ENCODE peak calls at places on chromosome 2, in four cellular contexts. J is CD8-positive, alpha-beta memory T cell; R is fibroblast of lung; T is brain microvascular endothelial cell. F is an unnamed sample.

GRCh38 chr2:96091711-96092579 is 24.4 kb downstream of the ADRA2B start:
- DNase-seq in J (no peak), R (no peak), T (no peak), F (no peak)

GRCh38 chr2:85947593-85947992 is 58.8 kb upstream of the ST3GAL5 start:
- DNase-seq in J (no peak), R (no peak), T (no peak), F (no peak)

GRCh38 chr2:179793238-179793637 is 68.2 kb downstream of the ZNF385B start:
- DNase-seq in J (no peak), R (no peak), T (no peak), F (no peak)

GRCh38 chr2:59032469-59032868 is 791.3 kb upstream of the FANCL start:
- DNase-seq in J (no peak), R (no peak), T (no peak), F (no peak)

GRCh38 chr2:177984739-177985138 is 87.8 kb downstream of the PDE11A start:
- DNase-seq in J (no peak), R (peak; percentile 55), T (no peak), F (no peak)

GRCh38 chr2:22290293-22290692 is 1094.7 kb upstream of the KLHL29 start:
- DNase-seq in J (no peak), R (no peak), T (no peak), F (no peak)

GRCh38 chr2:69538872-69539548 is 101.8 kb upstream of the NFU1 start:
- DNase-seq in J (no peak), R (peak; percentile 7), T (no peak), F (peak; percentile 13)

GRCh38 chr2:174013310-174013751 is 48.2 kb upstream of the SP3 start:
- DNase-seq in J (no peak), R (no peak), T (no peak), F (no peak)

GRCh38 chr2:177245010-177245422 is 19.5 kb downstream of the NFE2L2 start:
- DNase-seq in J (no peak), R (peak; percentile 88), T (peak; percentile 84), F (peak; percentile 66)

GRCh38 chr2:182372661-182373060 is 54.2 kb downstream of the PDE1A start:
- DNase-seq in J (no peak), R (peak; percentile 93), T (peak; percentile 75), F (peak; percentile 76)

GRCh38 chr2:234137400-234138014 is 87.0 kb downstream of the SPP2 start:
- DNase-seq in J (peak; percentile 57), R (peak; percentile 90), T (peak; percentile 40), F (no peak)

GRCh38 chr2:179273461-179273962 is 8.9 kb upstream of the SESTD1 start:
- DNase-seq in J (no peak), R (no peak), T (no peak), F (no peak)

GRCh38 chr2:233140913-233141469 is 80.8 kb downstream of the INPP5D start:
- DNase-seq in J (no peak), R (no peak), T (no peak), F (no peak)

GRCh38 chr2:218785103-218785502 is 3.2 kb downstream of the CYP27A1 start:
- DNase-seq in J (no peak), R (no peak), T (no peak), F (no peak)

GRCh38 chr2:20304411-20304810 is 46.2 kb downstream of the PUM2 start:
- DNase-seq in J (no peak), R (peak; percentile 84), T (peak; percentile 59), F (no peak)

GRCh38 chr2:20474757-20475566 is 28.1 kb downstream of the RHOB start:
- DNase-seq in J (no peak), R (no peak), T (no peak), F (no peak)

GRCh38 chr2:6224267-6224666 is 532.1 kb downstream of the SOX11 start:
- DNase-seq in J (no peak), R (no peak), T (no peak), F (no peak)

GRCh38 chr2:201642086-201642578 is 1.2 kb downstream of the TMEM237 start:
- DNase-seq in J (no peak), R (no peak), T (no peak), F (no peak)

GRCh38 chr2:120617055-120617454 is 118.6 kb upstream of the GLI2 start:
- DNase-seq in J (no peak), R (no peak), T (no peak), F (peak; percentile 41)

GRCh38 chr2:9696731-9697130 is 65.9 kb upstream of the YWHAQ start:
- DNase-seq in J (no peak), R (no peak), T (no peak), F (no peak)

GRCh38 chr2:163081754-163082153 is 243.2 kb upstream of the KCNH7 start:
- DNase-seq in J (no peak), R (no peak), T (no peak), F (no peak)

GRCh38 chr2:163077241-163077640 is 238.7 kb upstream of the KCNH7 start:
- DNase-seq in J (no peak), R (no peak), T (no peak), F (no peak)
- H3K4me3 ChIP-seq in J (no peak overlapping the region), R (no peak overlapping the region), T (no peak overlapping the region), F (no peak overlapping the region)

DNA sequence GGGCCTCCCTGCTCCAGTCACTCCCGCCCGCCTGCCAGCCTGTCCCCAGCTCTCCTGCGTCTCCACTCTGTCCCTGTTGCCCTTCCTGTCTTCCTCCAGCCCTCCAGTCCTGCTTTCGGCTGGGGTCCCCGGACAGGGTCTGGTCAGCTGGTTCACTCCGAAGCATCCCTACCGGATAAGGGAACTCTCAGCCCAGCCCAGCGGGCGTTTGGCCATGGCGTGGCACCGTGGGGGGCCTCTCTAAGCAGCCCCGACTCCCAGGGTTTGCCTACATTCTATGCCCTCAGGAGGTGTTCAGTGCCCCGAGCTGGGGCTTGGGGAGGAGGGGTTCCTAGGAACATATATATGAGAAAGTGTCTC is 183.0 kb upstream of the HAAO start:
- DNase-seq in J (no peak), R (no peak), T (no peak), F (no peak)
- H3K4me3 ChIP-seq in J (no peak overlapping the region), R (peak overlapping the region; percentile 44), T (peak overlapping the region; percentile 52), F (no peak overlapping the region)

DNA sequence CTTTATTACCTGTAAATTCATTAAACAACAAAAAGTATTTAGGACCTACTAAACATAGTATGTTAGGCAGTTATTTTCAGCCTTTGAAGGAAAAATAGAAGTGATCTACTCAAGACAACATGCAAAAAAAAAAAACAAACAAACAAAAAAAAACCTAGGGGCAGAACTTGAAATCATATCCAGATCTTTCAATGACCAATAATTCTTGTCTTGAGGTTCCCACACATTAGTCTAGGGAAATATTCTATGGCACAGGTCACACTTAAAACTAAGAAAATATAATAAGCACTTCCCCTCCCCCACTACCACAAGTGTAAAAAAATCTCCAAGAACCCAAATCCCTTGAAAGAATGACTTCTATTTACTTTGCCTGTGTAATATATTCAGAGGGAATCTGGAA is 3.6 kb downstream of the PELI1 start:
- DNase-seq in J (no peak), R (no peak), T (no peak), F (no peak)
- H3K4me3 ChIP-seq in J (no peak overlapping the region), R (no peak overlapping the region), T (no peak overlapping the region), F (no peak overlapping the region)

DNA sequence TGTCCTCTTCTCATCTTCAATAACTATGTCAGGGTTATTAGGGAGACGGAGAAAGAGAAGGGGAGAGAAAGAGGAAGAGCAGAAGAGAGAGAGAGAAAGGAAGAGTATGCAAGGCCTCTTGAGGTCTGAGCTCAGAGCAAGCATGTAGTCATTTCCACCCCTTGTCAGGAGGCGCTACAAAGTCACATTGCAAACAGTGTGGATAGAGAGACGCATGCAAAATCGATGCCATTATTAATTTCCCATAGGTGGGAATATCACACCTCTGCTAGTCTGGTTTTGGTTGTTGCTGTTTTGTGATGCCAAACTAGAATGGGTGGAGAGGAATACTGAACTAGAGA is 24.2 kb upstream of the SERPINE2 start:
- DNase-seq in J (no peak), R (no peak), T (no peak), F (no peak)
- H3K4me3 ChIP-seq in J (no peak overlapping the region), R (no peak overlapping the region), T (no peak overlapping the region), F (no peak overlapping the region)

F was measured in MG63.